ENCODE peak calls at places on chromosomes 11 and 22, in six cellular contexts. Z is mammary epithelial cell, M is M059J, G is dermis microvascular lymphatic vessel endothelial cell, W is HTR-8/SVneo, R is HFFc6. P is an unnamed sample.

GRCh38 chr22:41578114-41578513 is 11.5 kb downstream of the PMM1 start:
- DNase-seq in Z (no peak), M (no peak), G (no peak), W (no peak), R (no peak), P (no peak)

GRCh38 chr22:33788927-33789326 is 131.3 kb downstream of the LARGE1 start:
- DNase-seq in Z (no peak), M (no peak), G (no peak), W (no peak), R (no peak), P (no peak)

GRCh38 chr11:75523189-75523588 is 2.6 kb downstream of the GDPD5 start:
- DNase-seq in Z (no peak), M (no peak), G (peak; percentile 7), W (no peak), R (no peak), P (no peak)

GRCh38 chr22:48881326-48881980 is 946.2 kb downstream of the BRD1 start:
- DNase-seq in Z (no peak), M (no peak), G (no peak), W (no peak), R (no peak), P (no peak)

GRCh38 chr11:25317221-25317620 is 820.4 kb downstream of the LUZP2 start:
- DNase-seq in Z (peak; percentile 35), M (no peak), G (no peak), W (no peak), R (no peak), P (peak; percentile 3)

GRCh38 chr11:97557399-97557798 is 1167.6 kb downstream of the JRKL start:
- DNase-seq in Z (no peak), M (peak; percentile 9), G (peak; percentile 6), W (peak; percentile 10), R (no peak), P (no peak)

GRCh38 chr11:14623036-14623435 is 20.6 kb upstream of the PDE3B start:
- DNase-seq in Z (no peak), M (no peak), G (no peak), W (no peak), R (no peak), P (no peak)

GRCh38 chr11:62535802-62536201 is 10.8 kb downstream of the AHNAK start:
- DNase-seq in Z (no peak), M (no peak), G (no peak), W (no peak), R (no peak), P (no peak)

GRCh38 chr11:15826826-15827225 is 529.5 kb downstream of the SOX6 start:
- DNase-seq in Z (peak; percentile 15), M (no peak), G (peak; percentile 28), W (peak; percentile 7), R (no peak), P (peak; percentile 25)

GRCh38 chr22:43854786-43855271 is 7.5 kb downstream of the SULT4A1 start:
- DNase-seq in Z (no peak), M (no peak), G (no peak), W (no peak), R (no peak), P (no peak)

GRCh38 chr11:68524213-68524612 is 63.7 kb downstream of the PPP6R3 start:
- DNase-seq in Z (no peak), M (no peak), G (peak; percentile 73), W (no peak), R (no peak), P (no peak)

GRCh38 chr11:20599424-20600346 is at the start of gene SLC6A5:
- DNase-seq in Z (peak; percentile 60), M (peak; percentile 44), G (peak; percentile 48), W (peak; percentile 48), R (no peak), P (peak; percentile 77)

GRCh38 chr11:30758946-30759501 is 172.9 kb upstream of the MPPED2 start:
- DNase-seq in Z (no peak), M (no peak), G (no peak), W (no peak), R (no peak), P (no peak)

GRCh38 chr11:130907229-130907628 is 9.1 kb downstream of the SNX19 start:
- DNase-seq in Z (no peak), M (no peak), G (no peak), W (no peak), R (no peak), P (no peak)

GRCh38 chr11:108959874-108960273 is 295.0 kb downstream of the DDX10 start:
- DNase-seq in Z (no peak), M (peak; percentile 61), G (no peak), W (no peak), R (no peak), P (no peak)

GRCh38 chr11:102513869-102514268 is 16.7 kb downstream of the MMP7 start:
- DNase-seq in Z (peak; percentile 48), M (peak; percentile 45), G (no peak), W (no peak), R (no peak), P (no peak)

GRCh38 chr11:12818333-12819015 is 144.3 kb downstream of the TEAD1 start:
- DNase-seq in Z (peak; percentile 81), M (peak; percentile 93), G (peak; percentile 44), W (no peak), R (peak; percentile 83), P (no peak)

GRCh38 chr11:36155770-36156485 is 133.3 kb downstream of the COMMD9 start:
- DNase-seq in Z (peak; percentile 29), M (peak; percentile 58), G (peak; percentile 23), W (no peak), R (peak; percentile 41), P (no peak)

GRCh38 chr11:110715541-110715940 is 3.3 kb upstream of the ARHGAP20 start:
- DNase-seq in Z (no peak), M (peak; percentile 57), G (no peak), W (no peak), R (peak; percentile 46), P (peak; percentile 55)

GRCh38 chr11:13309156-13309555 is 31.6 kb downstream of the BMAL1 start:
- DNase-seq in Z (peak; percentile 35), M (no peak), G (no peak), W (no peak), R (no peak), P (no peak)

GRCh38 chr11:78489184-78489583 is 71.6 kb upstream of the GAB2 start:
- DNase-seq in Z (no peak), M (no peak), G (no peak), W (no peak), R (no peak), P (no peak)

GRCh38 chr11:35838071-35838470 is 105.8 kb upstream of the LDLRAD3 start:
- DNase-seq in Z (no peak), M (no peak), G (no peak), W (no peak), R (no peak), P (no peak)

GRCh38 chr22:19373450-19373849 is 58.1 kb downstream of the HIRA start:
- DNase-seq in Z (no peak), M (no peak), G (no peak), W (no peak), R (no peak), P (no peak)

GRCh38 chr11:66523611-66524010 is 13.2 kb downstream of the BBS1 start:
- DNase-seq in Z (no peak), M (no peak), G (no peak), W (no peak), R (no peak), P (no peak)

GRCh38 chr11:122746050-122746478 is 90.5 kb downstream of the UBASH3B start:
- DNase-seq in Z (no peak), M (no peak), G (no peak), W (no peak), R (no peak), P (no peak)

GRCh38 chr22:33803371-33803770 is 116.9 kb downstream of the LARGE1 start:
- DNase-seq in Z (peak; percentile 75), M (peak; percentile 32), G (no peak), W (no peak), R (peak; percentile 69), P (peak; percentile 77)

GRCh38 chr22:20258584-20259335 is 9.4 kb downstream of the RTN4R start:
- DNase-seq in Z (no peak), M (no peak), G (no peak), W (no peak), R (no peak), P (no peak)

GRCh38 chr11:120248551-120249278 is 8.8 kb downstream of the POU2F3 start:
- DNase-seq in Z (peak; percentile 73), M (peak; percentile 90), G (no peak), W (no peak), R (peak; percentile 66), P (no peak)

GRCh38 chr11:46348986-46349401 is 1.7 kb downstream of the DGKZ start:
- DNase-seq in Z (no peak), M (no peak), G (no peak), W (no peak), R (no peak), P (no peak)

GRCh38 chr11:1223346-1224108 is 661 bp downstream of the MUC5B start:
- DNase-seq in Z (no peak), M (no peak), G (no peak), W (no peak), R (no peak), P (no peak)

GRCh38 chr11:75562836-75563484 is 907 bp downstream of the SERPINH1 start:
- DNase-seq in Z (peak; percentile 53), M (peak; percentile 80), G (peak; percentile 79), W (peak; percentile 62), R (peak; percentile 55), P (peak; percentile 46)

GRCh38 chr22:28332410-28332809 is 347.2 kb downstream of the TTC28 start:
- DNase-seq in Z (no peak), M (no peak), G (no peak), W (no peak), R (no peak), P (no peak)

GRCh38 chr11:21475276-21475675 is 717.6 kb upstream of the ANO5 start:
- DNase-seq in Z (no peak), M (no peak), G (no peak), W (no peak), R (no peak), P (no peak)

GRCh38 chr11:121763526-121763925 is 310.8 kb upstream of the SORL1-AS1 start:
- DNase-seq in Z (no peak), M (no peak), G (no peak), W (no peak), R (no peak), P (no peak)

GRCh38 chr11:9169595-9170295 is 78.3 kb upstream of the SCUBE2 start:
- DNase-seq in Z (no peak), M (peak; percentile 65), G (peak; percentile 29), W (no peak), R (no peak), P (no peak)

GRCh38 chr22:43731986-43732385 is 80.1 kb downstream of the EFCAB6 start:
- DNase-seq in Z (no peak), M (no peak), G (no peak), W (no peak), R (no peak), P (no peak)

GRCh38 chr11:97729546-97730272 is 1291.0 kb upstream of the CNTN5 start:
- DNase-seq in Z (no peak), M (no peak), G (no peak), W (no peak), R (no peak), P (no peak)

GRCh38 chr22:32623943-32624342 is 149.3 kb downstream of the FBXO7 start:
- DNase-seq in Z (no peak), M (peak; percentile 79), G (no peak), W (no peak), R (peak; percentile 80), P (peak; percentile 89)